ENCODE peak calls at places on chromosomes 12 and 14, in eight cellular contexts. G is stomach, F is spleen, I is Panc1, J is breast epithelium, V is esophagus muscularis mucosa, Z is HCT116, X is H1. P is an unnamed sample.

GRCh38 chr14:100867631-100868315 is 35.7 kb downstream of the RTL1 start:
- DNase-seq in G (no peak), V (no peak), F (peak; percentile 45), X (no peak), I (no peak), Z (no peak), J (no peak), P (no peak)

GRCh38 chr12:78888583-78888982 is 24.0 kb downstream of the SYT1 start:
- DNase-seq in I (no peak), J (no peak), Z (peak; percentile 74), X (no peak), F (no peak), V (no peak), G (no peak), P (no peak)

GRCh38 chr12:105363890-105364289 is 33.4 kb downstream of the C12orf75 start:
- DNase-seq in J (no peak), X (no peak), I (no peak), Z (no peak), G (no peak), F (no peak), V (no peak), P (no peak)

GRCh38 chr12:53345486-53346195 is 9.5 kb upstream of the SP7 start:
- DNase-seq in V (no peak), G (peak; percentile 30), F (no peak), J (no peak), I (no peak), Z (no peak), X (peak; percentile 52), P (no peak)

GRCh38 chr12:116125981-116126566 is 151.4 kb downstream of the MED13L start:
- DNase-seq in G (no peak), X (no peak), V (no peak), J (no peak), I (no peak), F (no peak), Z (no peak), P (no peak)

GRCh38 chr12:27119797-27120196 is 37.4 kb upstream of the C12orf71 start:
- DNase-seq in J (no peak), Z (no peak), F (no peak), G (no peak), I (no peak), X (no peak), V (no peak), P (no peak)

GRCh38 chr12:7114008-7114407 is 5.0 kb upstream of the C1RL start:
- DNase-seq in G (no peak), X (no peak), Z (no peak), F (no peak), J (no peak), V (no peak), I (no peak), P (no peak)

GRCh38 chr12:52183971-52184370 is 7.8 kb downstream of the KRT80 start:
- DNase-seq in V (no peak), J (no peak), F (no peak), G (no peak), I (no peak), Z (no peak), X (no peak), P (no peak)

GRCh38 chr12:73769337-73769736 is 768.3 kb upstream of the ATXN7L3B start:
- DNase-seq in J (no peak), I (no peak), V (no peak), F (no peak), G (no peak), Z (no peak), X (no peak), P (no peak)

GRCh38 chr14:70905316-70905715 is 1.9 kb upstream of the PCNX1 start:
- DNase-seq in I (no peak), F (no peak), G (no peak), X (no peak), Z (no peak), V (no peak), J (no peak), P (no peak)

GRCh38 chr14:78849952-78850351 is 679.8 kb downstream of the NRXN3 start:
- DNase-seq in Z (no peak), X (no peak), I (no peak), G (no peak), F (no peak), J (no peak), V (no peak), P (no peak)

GRCh38 chr12:43117226-43117930 is 434.6 kb downstream of the ADAMTS20 start:
- DNase-seq in G (no peak), F (no peak), X (no peak), V (no peak), J (no peak), Z (no peak), I (no peak), P (no peak)

GRCh38 chr14:104499784-104500496 is 79.6 kb upstream of the C14orf180 start:
- DNase-seq in V (no peak), J (no peak), X (peak; percentile 35), Z (no peak), F (peak; percentile 56), I (no peak), G (no peak), P (peak; percentile 79)

GRCh38 chr14:67359319-67359774 is 257 bp downstream of the ATP6V1D start:
- DNase-seq in V (no peak), F (peak; percentile 89), I (no peak), X (no peak), Z (no peak), G (no peak), J (no peak), P (peak; percentile 88)

GRCh38 chr14:91919814-91920213 is 27.7 kb downstream of the FBLN5 start:
- DNase-seq in X (no peak), F (no peak), I (no peak), V (no peak), G (no peak), J (peak; percentile 55), Z (no peak), P (no peak)

GRCh38 chr12:79451988-79452387 is 238.8 kb downstream of the PAWR start:
- DNase-seq in V (no peak), F (peak; percentile 30), I (peak; percentile 80), J (peak; percentile 81), X (no peak), Z (no peak), G (peak; percentile 25), P (no peak)

GRCh38 chr14:45972416-45972815 is 679.2 kb downstream of the RPL10L start:
- DNase-seq in I (no peak), X (no peak), Z (no peak), F (no peak), V (no peak), J (no peak), G (no peak), P (no peak)

GRCh38 chr14:101318271-101318670 is 243.0 kb upstream of the DIO3 start:
- DNase-seq in F (no peak), G (no peak), X (peak; percentile 3), J (no peak), I (no peak), Z (no peak), V (peak; percentile 21), P (no peak)

GRCh38 chr12:97923546-97923945 is 460.9 kb downstream of the RMST start:
- DNase-seq in I (no peak), F (no peak), Z (no peak), G (no peak), X (no peak), J (peak; percentile 63), V (no peak), P (no peak)
- TF ChIP-seq POLR2AphosphoS5 in I (no peak), F (no peak), Z (no peak), G (no peak), X (no peak), J (no peak), V (no peak), P (no peak)

DNA sequence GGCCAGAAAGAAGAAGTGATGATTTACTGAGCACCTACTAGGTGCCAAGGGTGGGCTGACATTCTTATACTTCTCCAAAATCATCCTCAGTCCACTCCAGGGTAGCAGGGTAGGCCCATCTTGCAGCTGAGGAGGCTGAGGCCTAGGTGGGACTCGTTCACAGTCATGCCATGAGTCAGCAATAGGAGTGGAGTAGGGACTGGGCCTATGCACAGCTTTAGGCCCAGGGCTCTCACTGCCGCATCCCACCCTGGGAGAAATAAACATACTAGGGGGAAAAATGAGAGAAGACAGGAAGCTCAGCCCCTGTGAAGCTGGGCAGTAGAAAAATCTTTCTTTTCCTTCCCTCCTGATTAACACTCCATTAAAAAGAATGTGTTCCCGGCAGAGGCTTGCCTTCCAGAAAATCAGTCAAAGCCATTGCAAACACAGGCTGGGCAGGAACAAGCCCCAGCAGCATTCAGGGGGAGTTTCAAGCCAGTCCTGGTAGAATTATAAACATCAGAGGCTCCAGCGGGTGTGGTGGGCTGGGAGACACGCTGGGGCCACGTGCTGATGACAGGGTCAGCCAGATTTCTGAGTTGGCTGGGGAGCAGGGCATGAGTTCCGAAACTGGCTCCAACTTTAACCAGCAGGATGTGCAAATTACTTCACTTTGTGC is 1.8 kb downstream of the HSPB8 start:
- DNase-seq in J (no peak), G (peak; percentile 31), I (no peak), Z (no peak), F (peak; percentile 76), V (no peak), X (no peak), P (no peak)
- H3K4me1 ChIP-seq in J (peaks cover 8% of the 10 kb centered on the region), G (peaks cover 16% of the 10 kb centered on the region), I (peaks cover 16% of the 10 kb centered on the region), Z (peaks cover 45% of the 10 kb centered on the region), F (peaks cover 38% of the 10 kb centered on the region), V (peaks cover 77% of the 10 kb centered on the region), X (peaks cover 29% of the 10 kb centered on the region), P (peaks cover 56% of the 10 kb centered on the region)

DNA sequence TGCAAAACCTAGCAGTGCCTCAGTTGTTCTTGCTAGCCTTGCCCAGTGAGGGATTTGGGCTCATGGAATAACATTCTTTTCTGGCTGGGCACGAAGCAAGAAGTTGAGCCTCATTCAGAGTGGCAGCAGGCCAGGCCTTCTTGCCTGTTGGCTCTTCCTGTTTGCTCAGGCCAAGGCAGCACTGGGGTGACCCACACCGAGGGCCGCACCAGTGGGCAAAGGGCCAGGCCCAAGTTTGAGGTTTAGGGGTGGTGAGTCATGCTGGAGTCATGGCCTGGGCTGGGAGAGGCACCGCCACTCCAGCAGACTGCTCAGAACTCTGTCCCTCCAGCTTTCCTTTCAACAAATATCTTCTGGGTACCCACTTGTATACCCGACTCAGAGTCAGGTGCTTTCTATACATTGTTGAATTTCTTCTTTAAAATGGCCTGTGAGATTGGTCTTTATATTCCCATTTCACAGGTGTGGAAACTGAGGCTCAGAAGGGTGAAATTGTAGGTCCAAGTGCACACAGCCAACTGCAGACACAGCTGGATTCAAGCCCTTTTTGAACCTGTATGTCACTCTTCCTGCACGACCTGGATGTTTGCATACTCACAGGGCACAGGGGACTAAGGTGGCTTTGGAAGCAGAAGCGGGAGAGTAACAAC is 279.4 kb downstream of the FOXN3 start:
- DNase-seq in I (peak; percentile 47), X (no peak), J (peak; percentile 85), G (peak; percentile 90), V (no peak), Z (peak; percentile 70), F (no peak), P (no peak)
- TF ChIP-seq POLR2AphosphoS5 in I (no peak), X (no peak), J (no peak), G (peak; percentile 32), V (no peak), Z (peak; percentile 48), F (no peak), P (no peak)

DNA sequence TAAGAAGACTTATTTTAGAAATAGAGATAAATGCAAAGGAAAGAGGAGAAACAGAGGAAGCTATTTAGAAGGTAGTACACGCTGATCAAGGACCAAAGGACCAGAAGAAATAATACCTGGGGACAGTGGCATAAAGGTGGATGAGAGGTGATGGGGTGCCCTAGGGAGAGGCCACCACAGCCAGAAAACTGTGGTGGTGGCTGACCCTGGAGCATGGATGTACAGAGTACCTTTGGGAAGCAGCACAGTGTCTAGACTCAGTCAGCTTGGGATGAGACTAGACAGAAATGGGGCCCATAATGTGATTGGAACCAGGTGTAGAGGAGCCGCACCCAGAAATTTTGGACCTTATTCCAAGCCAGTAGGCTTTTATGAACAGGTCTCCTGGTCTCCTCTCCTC is 17.2 kb downstream of the RASSF8 start:
- DNase-seq in I (no peak), F (no peak), J (no peak), X (no peak), G (no peak), V (peak; percentile 42), Z (no peak), P (no peak)
- H3K4me1 ChIP-seq in I (peaks cover 54% of the 10 kb centered on the region), F (no peaks in the 10 kb centered on the region), J (no peaks in the 10 kb centered on the region), X (peaks cover 9% of the 10 kb centered on the region), G (no peaks in the 10 kb centered on the region), V (peaks cover 88% of the 10 kb centered on the region), Z (no peaks in the 10 kb centered on the region), P (peaks cover 43% of the 10 kb centered on the region)